ENCODE peak calls at places on chromosomes 12 and 14, in four cellular contexts. X is cardiac muscle cell, C is GM12891, U is 8988T. S is an unnamed sample.

GRCh38 chr12:16350682-16351081 is 3.2 kb downstream of the MGST1 start:
- DNase-seq in U (no peak), X (no peak), C (no peak), S (no peak)

GRCh38 chr12:125861299-125862281 is 796.4 kb downstream of the AACS start:
- DNase-seq in C (no peak), X (no peak), U (no peak), S (no peak)

GRCh38 chr12:47408171-47408871 is 297.5 kb downstream of the RPAP3 start:
- DNase-seq in C (no peak), X (no peak), U (no peak), S (no peak)

GRCh38 chr14:89061696-89062095 is 237.2 kb downstream of the TTC8 start:
- DNase-seq in C (no peak), U (no peak), X (peak), S (no peak)

GRCh38 chr14:69693145-69693544 is 73.8 kb upstream of the SRSF5 start:
- DNase-seq in C (no peak), X (no peak), U (no peak), S (no peak)

GRCh38 chr12:3117628-3118027 is 40.4 kb downstream of the TSPAN9 start:
- DNase-seq in U (no peak), X (no peak), C (no peak), S (no peak)

GRCh38 chr12:110156766-110157165 is 32.6 kb downstream of the IFT81 start:
- DNase-seq in C (no peak), X (no peak), U (no peak), S (no peak)

GRCh38 chr12:27667540-27667939 is 28.7 kb upstream of the REP15 start:
- DNase-seq in X (no peak), C (no peak), U (no peak), S (no peak)

GRCh38 chr12:42128327-42128726 is 16.3 kb downstream of the GXYLT1 start:
- DNase-seq in U (no peak), X (no peak), C (no peak), S (no peak)

GRCh38 chr14:49621114-49621881 is 699 bp downstream of the MGAT2 start:
- DNase-seq in U (no peak), C (peak), X (no peak), S (no peak)

GRCh38 chr12:46364300-46364696 is 8.3 kb downstream of the SLC38A2 start:
- DNase-seq in X (no peak), U (no peak), C (no peak), S (no peak)

GRCh38 chr12:11228268-11228879 is 41.1 kb downstream of the PRB3 start:
- DNase-seq in U (no peak), C (peak), X (peak), S (no peak)

GRCh38 chr12:3081886-3082285 is 4.7 kb downstream of the TSPAN9 start:
- DNase-seq in U (no peak), C (no peak), X (no peak), S (no peak)

S was measured in activated naive CD8-positive, alpha-beta T cell treated with anti-CD3 and anti-CD28 coated beads, Interleukin-2, amount 50 U/mL, for 16 hours.